ENCODE peak calls at places on chromosome 1, in ten cellular contexts. B, P, G, C, K, F, R, Q, W and Y are unnamed samples.

GRCh38 chr1:246492611-246493245 is 14.4 kb downstream of the SMYD3 start:
- DNase-seq in C (peak), G (peak), R (peak), B (peak), P (no peak), Q (no peak), K (peak), F (peak), W (peak), Y (peak)

GRCh38 chr1:21906173-21907078 is 30.7 kb downstream of the HSPG2 start:
- DNase-seq in F (no peak), Q (no peak), B (no peak), R (no peak), W (no peak), P (no peak), K (peak), C (no peak), G (no peak), Y (peak)

GRCh38 chr1:15803380-15803779 is 4.1 kb downstream of the UQCRHL start:
- DNase-seq in K (peak), F (no peak), G (no peak), R (peak), Q (no peak), P (no peak), B (peak), W (no peak), C (peak), Y (peak)

GRCh38 chr1:85313888-85314696 is 37.7 kb upstream of the BCL10 start:
- DNase-seq in F (no peak), C (no peak), B (no peak), R (no peak), Q (no peak), G (peak), K (peak), P (no peak), W (peak), Y (no peak)

GRCh38 chr1:107936498-107937481 is 28.2 kb downstream of the VAV3 start:
- DNase-seq in Q (no peak), B (peak), R (no peak), F (no peak), C (no peak), K (peak), P (no peak), W (peak), G (peak), Y (peak)

GRCh38 chr1:241518447-241519307 is 878 bp downstream of the FH start:
- DNase-seq in G (no peak), Q (peak), C (peak), K (peak), W (no peak), P (no peak), B (peak), F (no peak), R (no peak), Y (peak)

GRCh38 chr1:156368889-156369684 is at the start of gene RHBG:
- DNase-seq in F (no peak), W (no peak), R (no peak), Q (no peak), C (no peak), G (no peak), K (peak), B (peak), P (no peak), Y (peak)

GRCh38 chr1:202959276-202959620 is 1.1 kb upstream of the ADIPOR1 start:
- DNase-seq in G (no peak), B (no peak), K (peak), C (no peak), W (no peak), F (no peak), Q (no peak), P (no peak), R (no peak), Y (peak)

GRCh38 chr1:26166719-26167281 is 2.0 kb downstream of the C1orf232 start:
- DNase-seq in G (no peak), K (no peak), F (no peak), C (no peak), Q (no peak), B (no peak), P (no peak), R (no peak), W (no peak), Y (no peak)